ENCODE peak calls at places on chromosomes 3 and 15, in eight cellular contexts. One of them, this sample, is unnamed.

GRCh38 chr3:162487138-162487537 is 990.5 kb downstream of the OTOL1 start:
- DNase-seq in nucleus accumbens: no peak
- DNase-seq in astrocyte of the spinal cord: no peak
- DNase-seq in GM12892: no peak
- DNase-seq in HS-27A: no peak
- DNase-seq in endothelial cell of umbilical vein: no peak
- DNase-seq in activated T-cell treated with anti-CD3 and anti-CD28 coated beads for 1 hour: no peak
- DNase-seq in kidney glomerular epithelial cell: no peak
- DNase-seq in this sample: no peak

GRCh38 chr15:41877631-41878354 is 16.1 kb downstream of the SPTBN5 start:
- DNase-seq in activated T-cell treated with anti-CD3 and anti-CD28 coated beads for 1 hour: no peak
- DNase-seq in kidney glomerular epithelial cell: no peak
- DNase-seq in nucleus accumbens: no peak
- DNase-seq in endothelial cell of umbilical vein: no peak
- DNase-seq in HS-27A: no peak
- DNase-seq in GM12892: no peak
- DNase-seq in astrocyte of the spinal cord: no peak
- DNase-seq in this sample: no peak

GRCh38 chr3:74531491-74531890 is 83.0 kb downstream of the CNTN3 start:
- DNase-seq in nucleus accumbens: no peak
- DNase-seq in activated T-cell treated with anti-CD3 and anti-CD28 coated beads for 1 hour: no peak
- DNase-seq in kidney glomerular epithelial cell: no peak
- DNase-seq in astrocyte of the spinal cord: no peak
- DNase-seq in endothelial cell of umbilical vein: no peak
- DNase-seq in HS-27A: no peak
- DNase-seq in GM12892: no peak
- DNase-seq in this sample: no peak

GRCh38 chr3:33113772-33114621 is at the start of gene CRTAP:
- DNase-seq in activated T-cell treated with anti-CD3 and anti-CD28 coated beads for 1 hour: peak
- DNase-seq in kidney glomerular epithelial cell: peak
- DNase-seq in nucleus accumbens: peak
- DNase-seq in endothelial cell of umbilical vein: peak
- DNase-seq in GM12892: peak
- DNase-seq in astrocyte of the spinal cord: peak
- DNase-seq in HS-27A: peak
- DNase-seq in this sample: peak

GRCh38 chr3:112605285-112605684 is 35.7 kb downstream of the CCDC80 start:
- DNase-seq in endothelial cell of umbilical vein: peak
- DNase-seq in kidney glomerular epithelial cell: peak
- DNase-seq in nucleus accumbens: no peak
- DNase-seq in HS-27A: peak
- DNase-seq in astrocyte of the spinal cord: peak
- DNase-seq in activated T-cell treated with anti-CD3 and anti-CD28 coated beads for 1 hour: no peak
- DNase-seq in GM12892: no peak
- DNase-seq in this sample: no peak

GRCh38 chr3:38046821-38047220 is 7.8 kb downstream of the DLEC1 start:
- DNase-seq in astrocyte of the spinal cord: no peak
- DNase-seq in HS-27A: no peak
- DNase-seq in kidney glomerular epithelial cell: no peak
- DNase-seq in GM12892: no peak
- DNase-seq in nucleus accumbens: no peak
- DNase-seq in activated T-cell treated with anti-CD3 and anti-CD28 coated beads for 1 hour: no peak
- DNase-seq in endothelial cell of umbilical vein: no peak
- DNase-seq in this sample: no peak

GRCh38 chr3:49563040-49563578 is 8.8 kb downstream of the BSN start:
- DNase-seq in endothelial cell of umbilical vein: no peak
- DNase-seq in astrocyte of the spinal cord: no peak
- DNase-seq in kidney glomerular epithelial cell: no peak
- DNase-seq in activated T-cell treated with anti-CD3 and anti-CD28 coated beads for 1 hour: no peak
- DNase-seq in nucleus accumbens: no peak
- DNase-seq in GM12892: no peak
- DNase-seq in HS-27A: no peak
- DNase-seq in this sample: no peak

GRCh38 chr3:177724020-177724638 is 526.8 kb upstream of the TBL1XR1 start:
- DNase-seq in activated T-cell treated with anti-CD3 and anti-CD28 coated beads for 1 hour: no peak
- DNase-seq in GM12892: no peak
- DNase-seq in nucleus accumbens: no peak
- DNase-seq in astrocyte of the spinal cord: no peak
- DNase-seq in endothelial cell of umbilical vein: peak
- DNase-seq in HS-27A: no peak
- DNase-seq in kidney glomerular epithelial cell: no peak
- DNase-seq in this sample: no peak

GRCh38 chr3:184808021-184808420 is 3.9 kb upstream of the VPS8 start:
- DNase-seq in nucleus accumbens: no peak
- DNase-seq in activated T-cell treated with anti-CD3 and anti-CD28 coated beads for 1 hour: no peak
- DNase-seq in astrocyte of the spinal cord: no peak
- DNase-seq in GM12892: no peak
- DNase-seq in kidney glomerular epithelial cell: no peak
- DNase-seq in HS-27A: no peak
- DNase-seq in endothelial cell of umbilical vein: no peak
- DNase-seq in this sample: no peak

GRCh38 chr15:41396111-41396510 is 6.2 kb downstream of the NDUFAF1 start:
- DNase-seq in nucleus accumbens: no peak
- DNase-seq in HS-27A: no peak
- DNase-seq in endothelial cell of umbilical vein: no peak
- DNase-seq in activated T-cell treated with anti-CD3 and anti-CD28 coated beads for 1 hour: no peak
- DNase-seq in kidney glomerular epithelial cell: no peak
- DNase-seq in astrocyte of the spinal cord: no peak
- DNase-seq in GM12892: no peak
- DNase-seq in this sample: no peak

GRCh38 chr3:13143381-13144004 is 70.3 kb upstream of the IQSEC1 start:
- DNase-seq in kidney glomerular epithelial cell: no peak
- DNase-seq in HS-27A: no peak
- DNase-seq in astrocyte of the spinal cord: no peak
- DNase-seq in endothelial cell of umbilical vein: no peak
- DNase-seq in activated T-cell treated with anti-CD3 and anti-CD28 coated beads for 1 hour: no peak
- DNase-seq in GM12892: no peak
- DNase-seq in nucleus accumbens: no peak
- DNase-seq in this sample: no peak

GRCh38 chr3:140499114-140499757 is 178.6 kb upstream of the TRIM42 start:
- DNase-seq in kidney glomerular epithelial cell: peak
- DNase-seq in nucleus accumbens: no peak
- DNase-seq in HS-27A: no peak
- DNase-seq in endothelial cell of umbilical vein: peak
- DNase-seq in GM12892: no peak
- DNase-seq in astrocyte of the spinal cord: peak
- DNase-seq in activated T-cell treated with anti-CD3 and anti-CD28 coated beads for 1 hour: no peak
- DNase-seq in this sample: no peak

GRCh38 chr15:90872481-90873184 is 4.2 kb downstream of the FURIN start:
- DNase-seq in endothelial cell of umbilical vein: peak
- DNase-seq in GM12892: peak
- DNase-seq in nucleus accumbens: no peak
- DNase-seq in kidney glomerular epithelial cell: peak
- DNase-seq in activated T-cell treated with anti-CD3 and anti-CD28 coated beads for 1 hour: no peak
- DNase-seq in astrocyte of the spinal cord: peak
- DNase-seq in HS-27A: no peak
- DNase-seq in this sample: no peak

GRCh38 chr3:59191651-59192050 is 141.8 kb upstream of the CFAP20DC start:
- DNase-seq in astrocyte of the spinal cord: no peak
- DNase-seq in endothelial cell of umbilical vein: no peak
- DNase-seq in nucleus accumbens: no peak
- DNase-seq in kidney glomerular epithelial cell: no peak
- DNase-seq in GM12892: no peak
- DNase-seq in activated T-cell treated with anti-CD3 and anti-CD28 coated beads for 1 hour: no peak
- DNase-seq in HS-27A: no peak
- DNase-seq in this sample: no peak

GRCh38 chr3:10552631-10552943 is 47.2 kb upstream of the ATP2B2 start:
- DNase-seq in endothelial cell of umbilical vein: no peak
- DNase-seq in nucleus accumbens: no peak
- DNase-seq in astrocyte of the spinal cord: no peak
- DNase-seq in kidney glomerular epithelial cell: no peak
- DNase-seq in GM12892: no peak
- DNase-seq in HS-27A: no peak
- DNase-seq in activated T-cell treated with anti-CD3 and anti-CD28 coated beads for 1 hour: no peak
- DNase-seq in this sample: no peak

GRCh38 chr3:33993631-33994030 is 195.2 kb downstream of the PDCD6IP start:
- DNase-seq in endothelial cell of umbilical vein: no peak
- DNase-seq in activated T-cell treated with anti-CD3 and anti-CD28 coated beads for 1 hour: no peak
- DNase-seq in nucleus accumbens: no peak
- DNase-seq in GM12892: no peak
- DNase-seq in HS-27A: no peak
- DNase-seq in astrocyte of the spinal cord: no peak
- DNase-seq in kidney glomerular epithelial cell: peak
- DNase-seq in this sample: no peak

GRCh38 chr15:51366911-51367310 is 25.5 kb downstream of the GLDN start:
- DNase-seq in endothelial cell of umbilical vein: no peak
- DNase-seq in kidney glomerular epithelial cell: no peak
- DNase-seq in nucleus accumbens: no peak
- DNase-seq in HS-27A: no peak
- DNase-seq in GM12892: no peak
- DNase-seq in astrocyte of the spinal cord: peak
- DNase-seq in activated T-cell treated with anti-CD3 and anti-CD28 coated beads for 1 hour: no peak
- DNase-seq in this sample: no peak

GRCh38 chr3:65576942-65577341 is 461.8 kb downstream of the MAGI1 start:
- DNase-seq in activated T-cell treated with anti-CD3 and anti-CD28 coated beads for 1 hour: no peak
- DNase-seq in kidney glomerular epithelial cell: no peak
- DNase-seq in astrocyte of the spinal cord: peak
- DNase-seq in nucleus accumbens: no peak
- DNase-seq in GM12892: no peak
- DNase-seq in HS-27A: no peak
- DNase-seq in endothelial cell of umbilical vein: no peak
- DNase-seq in this sample: no peak

GRCh38 chr3:149792485-149793270 is at the start of gene ANKUB1:
- DNase-seq in astrocyte of the spinal cord: no peak
- DNase-seq in endothelial cell of umbilical vein: no peak
- DNase-seq in kidney glomerular epithelial cell: no peak
- DNase-seq in HS-27A: no peak
- DNase-seq in activated T-cell treated with anti-CD3 and anti-CD28 coated beads for 1 hour: no peak
- DNase-seq in nucleus accumbens: no peak
- DNase-seq in GM12892: no peak
- DNase-seq in this sample: no peak

GRCh38 chr3:129577356-129577755 is 29.1 kb downstream of the PLXND1 start:
- DNase-seq in nucleus accumbens: no peak
- DNase-seq in astrocyte of the spinal cord: no peak
- DNase-seq in endothelial cell of umbilical vein: no peak
- DNase-seq in activated T-cell treated with anti-CD3 and anti-CD28 coated beads for 1 hour: no peak
- DNase-seq in kidney glomerular epithelial cell: no peak
- DNase-seq in HS-27A: no peak
- DNase-seq in GM12892: no peak
- DNase-seq in this sample: no peak

GRCh38 chr3:182292586-182292985 is 500.7 kb upstream of the ATP11B start:
- DNase-seq in activated T-cell treated with anti-CD3 and anti-CD28 coated beads for 1 hour: no peak
- DNase-seq in HS-27A: no peak
- DNase-seq in astrocyte of the spinal cord: no peak
- DNase-seq in nucleus accumbens: no peak
- DNase-seq in GM12892: no peak
- DNase-seq in kidney glomerular epithelial cell: peak
- DNase-seq in endothelial cell of umbilical vein: no peak
- DNase-seq in this sample: no peak

GRCh38 chr15:73897441-73898261 is 24.3 kb downstream of the TBC1D21 start:
- DNase-seq in astrocyte of the spinal cord: peak
- DNase-seq in activated T-cell treated with anti-CD3 and anti-CD28 coated beads for 1 hour: peak
- DNase-seq in nucleus accumbens: no peak
- DNase-seq in GM12892: peak
- DNase-seq in endothelial cell of umbilical vein: peak
- DNase-seq in HS-27A: peak
- DNase-seq in kidney glomerular epithelial cell: peak
- DNase-seq in this sample: no peak

GRCh38 chr15:61702224-61703120 is 357.8 kb downstream of the VPS13C start:
- DNase-seq in nucleus accumbens: no peak
- DNase-seq in astrocyte of the spinal cord: no peak
- DNase-seq in HS-27A: no peak
- DNase-seq in endothelial cell of umbilical vein: no peak
- DNase-seq in GM12892: no peak
- DNase-seq in kidney glomerular epithelial cell: no peak
- DNase-seq in activated T-cell treated with anti-CD3 and anti-CD28 coated beads for 1 hour: no peak
- DNase-seq in this sample: no peak

GRCh38 chr3:42019144-42019952 is 57.4 kb upstream of the ULK4 start:
- DNase-seq in astrocyte of the spinal cord: no peak
- DNase-seq in kidney glomerular epithelial cell: no peak
- DNase-seq in endothelial cell of umbilical vein: peak
- DNase-seq in nucleus accumbens: no peak
- DNase-seq in activated T-cell treated with anti-CD3 and anti-CD28 coated beads for 1 hour: no peak
- DNase-seq in HS-27A: no peak
- DNase-seq in GM12892: no peak
- DNase-seq in this sample: no peak

GRCh38 chr15:89018235-89018634 is 70.0 kb upstream of the ABHD2 start:
- DNase-seq in endothelial cell of umbilical vein: no peak
- DNase-seq in nucleus accumbens: no peak
- DNase-seq in activated T-cell treated with anti-CD3 and anti-CD28 coated beads for 1 hour: no peak
- DNase-seq in astrocyte of the spinal cord: no peak
- DNase-seq in HS-27A: no peak
- DNase-seq in GM12892: no peak
- DNase-seq in kidney glomerular epithelial cell: no peak
- DNase-seq in this sample: no peak

GRCh38 chr3:38805765-38806386 is 10.1 kb downstream of the SCN10A start:
- DNase-seq in GM12892: peak
- DNase-seq in kidney glomerular epithelial cell: peak
- DNase-seq in activated T-cell treated with anti-CD3 and anti-CD28 coated beads for 1 hour: no peak
- DNase-seq in astrocyte of the spinal cord: peak
- DNase-seq in nucleus accumbens: no peak
- DNase-seq in endothelial cell of umbilical vein: peak
- DNase-seq in HS-27A: peak
- DNase-seq in this sample: no peak

GRCh38 chr3:177554900-177555759 is 357.8 kb upstream of the TBL1XR1 start:
- DNase-seq in endothelial cell of umbilical vein: no peak
- DNase-seq in nucleus accumbens: no peak
- DNase-seq in GM12892: no peak
- DNase-seq in activated T-cell treated with anti-CD3 and anti-CD28 coated beads for 1 hour: no peak
- DNase-seq in kidney glomerular epithelial cell: peak
- DNase-seq in HS-27A: peak
- DNase-seq in astrocyte of the spinal cord: peak
- DNase-seq in this sample: no peak